ENCODE peak calls at places on chromosomes 4 and X, in seven cellular contexts. One of them, this sample, is unnamed.

GRCh38 chrX:7115557-7115956 is 32.0 kb upstream of the STS start:
- DNase-seq in EL: no peak
- DNase-seq in choroid plexus epithelial cell: peak
- DNase-seq in heart left ventricle: peak
- DNase-seq in left lung: no peak
- DNase-seq in substantia nigra: no peak
- DNase-seq in stimulated activated CD4-positive, alpha-beta T cell treated with anti-CD3 and anti-CD28 coated beads, TNF-alpha, amount 100 ng/mL, for 48 hours: no peak
- DNase-seq in this sample: no peak

GRCh38 chr4:6925357-6925836 is 15.8 kb downstream of the TBC1D14 start:
- DNase-seq in EL: no peak
- DNase-seq in choroid plexus epithelial cell: no peak
- DNase-seq in heart left ventricle: peak
- DNase-seq in left lung: peak
- DNase-seq in substantia nigra: no peak
- DNase-seq in stimulated activated CD4-positive, alpha-beta T cell treated with anti-CD3 and anti-CD28 coated beads, TNF-alpha, amount 100 ng/mL, for 48 hours: no peak
- DNase-seq in this sample: no peak

GRCh38 chr4:126895988-126896570 is 736.7 kb upstream of the INTU start:
- DNase-seq in EL: no peak
- DNase-seq in choroid plexus epithelial cell: peak
- DNase-seq in heart left ventricle: no peak
- DNase-seq in left lung: no peak
- DNase-seq in substantia nigra: no peak
- DNase-seq in stimulated activated CD4-positive, alpha-beta T cell treated with anti-CD3 and anti-CD28 coated beads, TNF-alpha, amount 100 ng/mL, for 48 hours: no peak
- DNase-seq in this sample: no peak

GRCh38 chr4:56505269-56506109 is at the start of gene ARL9:
- DNase-seq in EL: peak
- DNase-seq in choroid plexus epithelial cell: peak
- DNase-seq in heart left ventricle: peak
- DNase-seq in left lung: peak
- DNase-seq in substantia nigra: no peak
- DNase-seq in stimulated activated CD4-positive, alpha-beta T cell treated with anti-CD3 and anti-CD28 coated beads, TNF-alpha, amount 100 ng/mL, for 48 hours: peak
- DNase-seq in this sample: peak

GRCh38 chr4:169243808-169244207 is 26.9 kb downstream of the SH3RF1 start:
- DNase-seq in EL: no peak
- DNase-seq in choroid plexus epithelial cell: peak
- DNase-seq in heart left ventricle: no peak
- DNase-seq in left lung: no peak
- DNase-seq in substantia nigra: no peak
- DNase-seq in stimulated activated CD4-positive, alpha-beta T cell treated with anti-CD3 and anti-CD28 coated beads, TNF-alpha, amount 100 ng/mL, for 48 hours: no peak
- DNase-seq in this sample: no peak

GRCh38 chrX:115957862-115958490 is 212.6 kb upstream of the AGTR2 start:
- DNase-seq in EL: no peak
- DNase-seq in choroid plexus epithelial cell: no peak
- DNase-seq in heart left ventricle: no peak
- DNase-seq in left lung: no peak
- DNase-seq in substantia nigra: no peak
- DNase-seq in stimulated activated CD4-positive, alpha-beta T cell treated with anti-CD3 and anti-CD28 coated beads, TNF-alpha, amount 100 ng/mL, for 48 hours: no peak
- DNase-seq in this sample: no peak

GRCh38 chrX:155094468-155095061 is 23.3 kb downstream of the BRCC3 start:
- DNase-seq in EL: peak
- DNase-seq in choroid plexus epithelial cell: peak
- DNase-seq in heart left ventricle: no peak
- DNase-seq in left lung: no peak
- DNase-seq in substantia nigra: no peak
- DNase-seq in stimulated activated CD4-positive, alpha-beta T cell treated with anti-CD3 and anti-CD28 coated beads, TNF-alpha, amount 100 ng/mL, for 48 hours: no peak
- DNase-seq in this sample: no peak

GRCh38 chr4:164949448-164950118 is 27.9 kb downstream of the TRIM61 start:
- DNase-seq in EL: no peak
- DNase-seq in choroid plexus epithelial cell: no peak
- DNase-seq in heart left ventricle: no peak
- DNase-seq in left lung: no peak
- DNase-seq in substantia nigra: no peak
- DNase-seq in stimulated activated CD4-positive, alpha-beta T cell treated with anti-CD3 and anti-CD28 coated beads, TNF-alpha, amount 100 ng/mL, for 48 hours: no peak
- DNase-seq in this sample: no peak

GRCh38 chrX:55056820-55057690 is 17.8 kb upstream of the PAGE2B start:
- DNase-seq in EL: peak
- DNase-seq in choroid plexus epithelial cell: peak
- DNase-seq in heart left ventricle: no peak
- DNase-seq in left lung: no peak
- DNase-seq in substantia nigra: no peak
- DNase-seq in stimulated activated CD4-positive, alpha-beta T cell treated with anti-CD3 and anti-CD28 coated beads, TNF-alpha, amount 100 ng/mL, for 48 hours: no peak
- DNase-seq in this sample: peak

GRCh38 chrX:53122013-53122412 is 28.1 kb downstream of the KANTR start:
- DNase-seq in EL: no peak
- DNase-seq in choroid plexus epithelial cell: no peak
- DNase-seq in heart left ventricle: no peak
- DNase-seq in left lung: no peak
- DNase-seq in substantia nigra: no peak
- DNase-seq in stimulated activated CD4-positive, alpha-beta T cell treated with anti-CD3 and anti-CD28 coated beads, TNF-alpha, amount 100 ng/mL, for 48 hours: no peak
- DNase-seq in this sample: no peak

GRCh38 chrX:47184486-47184885 is 9.1 kb upstream of the UBA1 start:
- DNase-seq in EL: no peak
- DNase-seq in choroid plexus epithelial cell: no peak
- DNase-seq in heart left ventricle: no peak
- DNase-seq in left lung: no peak
- DNase-seq in substantia nigra: no peak
- DNase-seq in stimulated activated CD4-positive, alpha-beta T cell treated with anti-CD3 and anti-CD28 coated beads, TNF-alpha, amount 100 ng/mL, for 48 hours: no peak
- DNase-seq in this sample: no peak

GRCh38 chr4:54661156-54661555 is 3.4 kb downstream of the KIT start:
- DNase-seq in EL: peak
- DNase-seq in choroid plexus epithelial cell: peak
- DNase-seq in heart left ventricle: no peak
- DNase-seq in left lung: no peak
- DNase-seq in substantia nigra: no peak
- DNase-seq in stimulated activated CD4-positive, alpha-beta T cell treated with anti-CD3 and anti-CD28 coated beads, TNF-alpha, amount 100 ng/mL, for 48 hours: no peak
- DNase-seq in this sample: no peak

GRCh38 chrX:115940888-115941332 is 229.6 kb upstream of the AGTR2 start:
- DNase-seq in EL: no peak
- DNase-seq in choroid plexus epithelial cell: peak
- DNase-seq in heart left ventricle: peak
- DNase-seq in left lung: no peak
- DNase-seq in substantia nigra: peak
- DNase-seq in stimulated activated CD4-positive, alpha-beta T cell treated with anti-CD3 and anti-CD28 coated beads, TNF-alpha, amount 100 ng/mL, for 48 hours: no peak
- DNase-seq in this sample: no peak

GRCh38 chr4:35934370-35934981 is 309.8 kb downstream of the ARAP2 start:
- DNase-seq in EL: peak
- DNase-seq in choroid plexus epithelial cell: peak
- DNase-seq in heart left ventricle: no peak
- DNase-seq in left lung: no peak
- DNase-seq in substantia nigra: no peak
- DNase-seq in stimulated activated CD4-positive, alpha-beta T cell treated with anti-CD3 and anti-CD28 coated beads, TNF-alpha, amount 100 ng/mL, for 48 hours: no peak
- DNase-seq in this sample: no peak

GRCh38 chrX:95346854-95347253 is 1337.8 kb upstream of the DIAPH2 start:
- DNase-seq in EL: no peak
- DNase-seq in choroid plexus epithelial cell: peak
- DNase-seq in heart left ventricle: no peak
- DNase-seq in left lung: no peak
- DNase-seq in substantia nigra: no peak
- DNase-seq in stimulated activated CD4-positive, alpha-beta T cell treated with anti-CD3 and anti-CD28 coated beads, TNF-alpha, amount 100 ng/mL, for 48 hours: no peak
- DNase-seq in this sample: no peak

GRCh38 chrX:129040124-129040523 is 483.2 kb downstream of the SMARCA1 start:
- DNase-seq in EL: no peak
- DNase-seq in choroid plexus epithelial cell: no peak
- DNase-seq in heart left ventricle: no peak
- DNase-seq in left lung: no peak
- DNase-seq in substantia nigra: no peak
- DNase-seq in stimulated activated CD4-positive, alpha-beta T cell treated with anti-CD3 and anti-CD28 coated beads, TNF-alpha, amount 100 ng/mL, for 48 hours: no peak
- DNase-seq in this sample: no peak

GRCh38 chrX:11375614-11376119 is 82.5 kb downstream of the AMELX start:
- DNase-seq in EL: no peak
- DNase-seq in choroid plexus epithelial cell: no peak
- DNase-seq in heart left ventricle: no peak
- DNase-seq in left lung: no peak
- DNase-seq in substantia nigra: no peak
- DNase-seq in stimulated activated CD4-positive, alpha-beta T cell treated with anti-CD3 and anti-CD28 coated beads, TNF-alpha, amount 100 ng/mL, for 48 hours: no peak
- DNase-seq in this sample: no peak

GRCh38 chr4:56959064-56959463 is 18.3 kb downstream of the NOA1 start:
- DNase-seq in EL: no peak
- DNase-seq in choroid plexus epithelial cell: peak
- DNase-seq in heart left ventricle: no peak
- DNase-seq in left lung: no peak
- DNase-seq in substantia nigra: no peak
- DNase-seq in stimulated activated CD4-positive, alpha-beta T cell treated with anti-CD3 and anti-CD28 coated beads, TNF-alpha, amount 100 ng/mL, for 48 hours: no peak
- DNase-seq in this sample: peak

GRCh38 chr4:165709973-165710526 is 163.0 kb upstream of the TLL1 start:
- DNase-seq in EL: no peak
- DNase-seq in choroid plexus epithelial cell: no peak
- DNase-seq in heart left ventricle: no peak
- DNase-seq in left lung: no peak
- DNase-seq in substantia nigra: no peak
- DNase-seq in stimulated activated CD4-positive, alpha-beta T cell treated with anti-CD3 and anti-CD28 coated beads, TNF-alpha, amount 100 ng/mL, for 48 hours: no peak
- DNase-seq in this sample: no peak

GRCh38 chr4:186858355-186858754 is 134.7 kb upstream of the FAT1 start:
- DNase-seq in EL: no peak
- DNase-seq in choroid plexus epithelial cell: no peak
- DNase-seq in heart left ventricle: no peak
- DNase-seq in left lung: no peak
- DNase-seq in substantia nigra: no peak
- DNase-seq in stimulated activated CD4-positive, alpha-beta T cell treated with anti-CD3 and anti-CD28 coated beads, TNF-alpha, amount 100 ng/mL, for 48 hours: no peak
- DNase-seq in this sample: no peak

GRCh38 chr4:85953651-85954018 is 406.2 kb downstream of the MAPK10 start:
- DNase-seq in EL: peak
- DNase-seq in choroid plexus epithelial cell: peak
- DNase-seq in heart left ventricle: no peak
- DNase-seq in left lung: no peak
- DNase-seq in substantia nigra: no peak
- DNase-seq in stimulated activated CD4-positive, alpha-beta T cell treated with anti-CD3 and anti-CD28 coated beads, TNF-alpha, amount 100 ng/mL, for 48 hours: no peak
- DNase-seq in this sample: no peak

GRCh38 chrX:21798677-21799219 is 40.7 kb upstream of the MBTPS2 start:
- DNase-seq in EL: no peak
- DNase-seq in choroid plexus epithelial cell: peak
- DNase-seq in heart left ventricle: no peak
- DNase-seq in left lung: no peak
- DNase-seq in substantia nigra: no peak
- DNase-seq in stimulated activated CD4-positive, alpha-beta T cell treated with anti-CD3 and anti-CD28 coated beads, TNF-alpha, amount 100 ng/mL, for 48 hours: no peak
- DNase-seq in this sample: no peak

GRCh38 chrX:74249963-74250362 is 54.0 kb upstream of the ZCCHC13 start:
- DNase-seq in EL: no peak
- DNase-seq in choroid plexus epithelial cell: no peak
- DNase-seq in heart left ventricle: no peak
- DNase-seq in left lung: no peak
- DNase-seq in substantia nigra: no peak
- DNase-seq in stimulated activated CD4-positive, alpha-beta T cell treated with anti-CD3 and anti-CD28 coated beads, TNF-alpha, amount 100 ng/mL, for 48 hours: no peak
- DNase-seq in this sample: no peak

GRCh38 chr4:40662962-40663604 is 33.4 kb upstream of the RBM47 start:
- DNase-seq in EL: peak
- DNase-seq in choroid plexus epithelial cell: peak
- DNase-seq in heart left ventricle: no peak
- DNase-seq in left lung: no peak
- DNase-seq in substantia nigra: no peak
- DNase-seq in stimulated activated CD4-positive, alpha-beta T cell treated with anti-CD3 and anti-CD28 coated beads, TNF-alpha, amount 100 ng/mL, for 48 hours: peak
- DNase-seq in this sample: no peak

GRCh38 chrX:17613979-17614572 is 123.2 kb upstream of the SCML1 start:
- DNase-seq in EL: peak
- DNase-seq in choroid plexus epithelial cell: peak
- DNase-seq in heart left ventricle: no peak
- DNase-seq in left lung: no peak
- DNase-seq in substantia nigra: no peak
- DNase-seq in stimulated activated CD4-positive, alpha-beta T cell treated with anti-CD3 and anti-CD28 coated beads, TNF-alpha, amount 100 ng/mL, for 48 hours: no peak
- DNase-seq in this sample: no peak

GRCh38 chrX:85375333-85375738 is 4.1 kb downstream of the POF1B start:
- DNase-seq in EL: no peak
- DNase-seq in choroid plexus epithelial cell: no peak
- DNase-seq in heart left ventricle: peak
- DNase-seq in left lung: no peak
- DNase-seq in substantia nigra: no peak
- DNase-seq in stimulated activated CD4-positive, alpha-beta T cell treated with anti-CD3 and anti-CD28 coated beads, TNF-alpha, amount 100 ng/mL, for 48 hours: no peak
- DNase-seq in this sample: peak

GRCh38 chr4:76306882-76307669 is 543 bp downstream of the STBD1 start:
- DNase-seq in EL: peak
- DNase-seq in choroid plexus epithelial cell: peak
- DNase-seq in heart left ventricle: peak
- DNase-seq in left lung: peak
- DNase-seq in substantia nigra: no peak
- DNase-seq in stimulated activated CD4-positive, alpha-beta T cell treated with anti-CD3 and anti-CD28 coated beads, TNF-alpha, amount 100 ng/mL, for 48 hours: no peak
- DNase-seq in this sample: peak

GRCh38 chrX:118346258-118347094 is 570 bp downstream of the WDR44 start:
- DNase-seq in EL: peak
- DNase-seq in choroid plexus epithelial cell: no peak
- DNase-seq in heart left ventricle: peak
- DNase-seq in left lung: peak
- DNase-seq in substantia nigra: peak
- DNase-seq in stimulated activated CD4-positive, alpha-beta T cell treated with anti-CD3 and anti-CD28 coated beads, TNF-alpha, amount 100 ng/mL, for 48 hours: no peak
- DNase-seq in this sample: peak

GRCh38 chr4:7300711-7301095 is 108.4 kb downstream of the SORCS2 start:
- DNase-seq in EL: no peak
- DNase-seq in choroid plexus epithelial cell: no peak
- DNase-seq in heart left ventricle: no peak
- DNase-seq in left lung: peak
- DNase-seq in substantia nigra: no peak
- DNase-seq in stimulated activated CD4-positive, alpha-beta T cell treated with anti-CD3 and anti-CD28 coated beads, TNF-alpha, amount 100 ng/mL, for 48 hours: no peak
- DNase-seq in this sample: peak